ENCODE peak calls at places on chromosome 19, in nine cellular contexts. E is mucosa of gallbladder; L is endothelial cell; I is substantia nigra; Y is stimulated activated CD4-positive, alpha-beta T cell treated with anti-CD3 and anti-CD28 coated beads, Interleukin-2, amount 100 ng/mL, for 48 hours; G is BE2C; J is tibial nerve; O is DND-41; D is hepatocyte. P is an unnamed sample.

GRCh38 chr19:23305555-23305954 is 55.4 kb upstream of the ZNF724 start:
- DNase-seq in O (no peak), E (no peak), G (no peak), L (no peak), Y (no peak), J (no peak), D (no peak), I (no peak), P (peak; percentile 18)

GRCh38 chr19:11418518-11419506 is at the start of gene RGL3:
- DNase-seq in G (no peak), J (no peak), E (no peak), O (no peak), D (peak; percentile 83), I (peak; percentile 2), L (peak; percentile 40), Y (no peak), P (no peak)

GRCh38 chr19:34838753-34839431 is 65.9 kb upstream of the ZNF599 start:
- DNase-seq in L (peak; percentile 47), J (no peak), I (no peak), D (peak; percentile 71), Y (peak; percentile 52), E (no peak), O (no peak), G (no peak), P (peak; percentile 19)

GRCh38 chr19:38718747-38719543 is 25.3 kb downstream of the CAPN12 start:
- DNase-seq in L (no peak), D (no peak), G (peak; percentile 44), I (peak; percentile 58), E (peak; percentile 76), Y (no peak), J (no peak), O (no peak), P (no peak)

GRCh38 chr19:31263317-31263716 is 85.9 kb downstream of the TSHZ3 start:
- DNase-seq in O (peak; percentile 11), G (no peak), D (no peak), E (no peak), J (no peak), I (no peak), L (no peak), Y (no peak), P (no peak)

GRCh38 chr19:51024924-51025323 is 1.5 kb downstream of the KLK11 start:
- DNase-seq in E (no peak), Y (no peak), J (no peak), G (no peak), D (no peak), O (no peak), L (no peak), I (no peak), P (peak; percentile 39)

GRCh38 chr19:13689050-13689449 is 75.3 kb upstream of the MRI1 start:
- DNase-seq in J (no peak), D (no peak), Y (peak; percentile 1), L (peak; percentile 4), I (no peak), O (peak; percentile 36), E (no peak), G (peak; percentile 51), P (no peak)

GRCh38 chr19:58317481-58318072 is 9.2 kb upstream of the ZSCAN22 start:
- DNase-seq in E (no peak), O (peak; percentile 60), G (no peak), J (no peak), L (peak; percentile 31), I (no peak), Y (no peak), D (peak; percentile 72), P (no peak)

GRCh38 chr19:33399081-33399744 is 25.7 kb downstream of the CEBPG start:
- DNase-seq in E (no peak), I (no peak), D (no peak), J (no peak), L (no peak), Y (no peak), G (peak; percentile 6), O (no peak), P (no peak)

GRCh38 chr19:6491802-6492592 is 10.1 kb downstream of the TUBB4A start:
- DNase-seq in I (no peak), E (no peak), J (no peak), O (no peak), Y (no peak), L (no peak), G (no peak), D (no peak), P (no peak)

GRCh38 chr19:38478273-38478971 is 44.9 kb downstream of the RYR1 start:
- DNase-seq in J (no peak), Y (no peak), O (peak; percentile 13), I (no peak), D (no peak), E (no peak), G (peak; percentile 65), L (peak; percentile 43), P (peak; percentile 65)

GRCh38 chr19:51467864-51468544 is 9.8 kb upstream of the SIGLEC8 start:
- DNase-seq in J (no peak), D (no peak), L (no peak), G (no peak), E (no peak), I (no peak), O (peak; percentile 16), Y (no peak), P (no peak)

GRCh38 chr19:38267780-38268430 is 3.5 kb downstream of the SPINT2 start:
- DNase-seq in L (no peak), G (no peak), I (no peak), D (no peak), O (no peak), E (no peak), J (no peak), Y (no peak), P (peak; percentile 61)

GRCh38 chr19:51124729-51125128 is at the start of gene SIGLEC9:
- DNase-seq in O (no peak), D (no peak), Y (no peak), I (peak; percentile 27), E (peak; percentile 49), J (no peak), L (no peak), G (no peak), P (no peak)

GRCh38 chr19:47509973-47510372 is 4.9 kb downstream of the NAPA start:
- DNase-seq in O (no peak), E (peak; percentile 41), I (peak; percentile 38), J (no peak), Y (no peak), D (no peak), L (no peak), G (no peak), P (no peak)

GRCh38 chr19:734716-735115 is 16.2 kb upstream of the MISP start:
- DNase-seq in Y (no peak), J (no peak), D (no peak), L (no peak), O (no peak), I (no peak), E (no peak), G (no peak), P (no peak)

GRCh38 chr19:14320253-14320652 is 61.0 kb upstream of the ADGRE5 start:
- DNase-seq in D (no peak), G (no peak), E (no peak), O (no peak), L (no peak), J (no peak), Y (no peak), I (no peak), P (no peak)

GRCh38 chr19:27672309-27673047 is 1540.5 kb downstream of the UQCRFS1 start:
- DNase-seq in I (no peak), O (no peak), D (no peak), Y (no peak), G (no peak), E (peak; percentile 3), L (no peak), J (no peak), P (no peak)

GRCh38 chr19:55986487-55986886 is at the start of gene NLRP5:
- DNase-seq in I (no peak), D (no peak), G (no peak), Y (no peak), O (no peak), L (no peak), E (no peak), J (no peak), P (no peak)

GRCh38 chr19:44737238-44738160 is 11.0 kb upstream of the BCL3 start:
- DNase-seq in I (no peak), D (no peak), O (no peak), L (no peak), G (no peak), Y (no peak), E (no peak), J (no peak), P (no peak)

GRCh38 chr19:10288662-10289166 is 1.0 kb upstream of the ICAM5 start:
- DNase-seq in L (no peak), I (no peak), J (no peak), D (no peak), E (no peak), G (peak; percentile 48), Y (peak; percentile 41), O (no peak), P (peak; percentile 67)

GRCh38 chr19:47406711-47407416 is 12.5 kb downstream of the MEIS3 start:
- DNase-seq in D (peak; percentile 62), O (no peak), I (no peak), G (no peak), J (no peak), E (no peak), Y (no peak), L (peak; percentile 76), P (no peak)

GRCh38 chr19:46927893-46928292 is 67.1 kb downstream of the ARHGAP35 start:
- DNase-seq in D (no peak), E (no peak), Y (no peak), I (no peak), L (no peak), O (no peak), G (no peak), J (no peak), P (no peak)

GRCh38 chr19:43699506-43700367 is 16.1 kb upstream of the IRGC start:
- DNase-seq in E (no peak), D (peak; percentile 67), J (no peak), I (peak; percentile 14), G (peak; percentile 28), O (no peak), Y (no peak), L (peak; percentile 36), P (peak; percentile 47)

GRCh38 chr19:12052057-12052570 is 647 bp downstream of the ZNF878 start:
- DNase-seq in D (peak; percentile 26), G (no peak), Y (no peak), O (no peak), J (no peak), L (no peak), I (no peak), E (no peak), P (peak; percentile 12)

GRCh38 chr19:23913931-23914330 is 755 bp upstream of the ZNF726 start:
- DNase-seq in G (no peak), I (no peak), L (no peak), Y (no peak), D (no peak), O (no peak), J (no peak), E (no peak), P (no peak)

GRCh38 chr19:31500921-31501320 is 151.7 kb upstream of the TSHZ3 start:
- DNase-seq in D (no peak), L (no peak), E (no peak), J (no peak), Y (no peak), I (no peak), O (no peak), G (no peak), P (no peak)

GRCh38 chr19:42287826-42288107 is 14.2 kb upstream of the PRR19 start:
- DNase-seq in Y (no peak), L (no peak), E (no peak), D (no peak), G (no peak), I (no peak), O (no peak), J (no peak), P (no peak)